ENCODE peak calls at places on chromosomes 16 and 17, in five cellular contexts. W is AG09309, L is adrenal gland, I is HCT116, D is OCI-LY7. B is an unnamed sample.

GRCh38 chr16:10870137-10870776 is 6.7 kb upstream of the CIITA start:
- DNase-seq in W (no peak), L (no peak), I (no peak), D (peak; percentile 57), B (no peak)

GRCh38 chr16:79970551-79971236 is 370.2 kb upstream of the MAF start:
- DNase-seq in W (no peak), L (peak; percentile 45), I (no peak), D (no peak), B (no peak)

GRCh38 chr16:67196881-67197280 is 2.0 kb upstream of the ELMO3 start:
- DNase-seq in W (no peak), L (no peak), I (no peak), D (no peak), B (no peak)

GRCh38 chr17:49715717-49716279 is 8.0 kb upstream of the SLC35B1 start:
- DNase-seq in W (no peak), L (no peak), I (no peak), D (no peak), B (no peak)

GRCh38 chr17:72223816-72224215 is 103.0 kb downstream of the SOX9 start:
- DNase-seq in W (no peak), L (no peak), I (no peak), D (no peak), B (no peak)

GRCh38 chr16:80023865-80024264 is 423.3 kb upstream of the MAF start:
- DNase-seq in W (no peak), L (no peak), I (no peak), D (no peak), B (peak; percentile 3)

GRCh38 chr16:86751081-86752030 is 173.0 kb downstream of the FOXL1 start:
- DNase-seq in W (peak; percentile 67), L (no peak), I (no peak), D (no peak), B (peak; percentile 87)

GRCh38 chr16:6861136-6861535 is 471.5 kb upstream of the RBFOX1 start:
- DNase-seq in W (no peak), L (no peak), I (no peak), D (no peak), B (no peak)

GRCh38 chr16:22296225-22297113 is 740 bp upstream of the POLR3E start:
- DNase-seq in W (no peak), L (no peak), I (no peak), D (peak; percentile 39), B (no peak)

GRCh38 chr17:80949451-80950421 is 41.9 kb upstream of the CHMP6 start:
- DNase-seq in W (no peak), L (no peak), I (no peak), D (no peak), B (no peak)
- TF ChIP-seq CTCF in W (no peak), L (no peak), I (no peak), D (peak; percentile 23), B (no peak)

DNA sequence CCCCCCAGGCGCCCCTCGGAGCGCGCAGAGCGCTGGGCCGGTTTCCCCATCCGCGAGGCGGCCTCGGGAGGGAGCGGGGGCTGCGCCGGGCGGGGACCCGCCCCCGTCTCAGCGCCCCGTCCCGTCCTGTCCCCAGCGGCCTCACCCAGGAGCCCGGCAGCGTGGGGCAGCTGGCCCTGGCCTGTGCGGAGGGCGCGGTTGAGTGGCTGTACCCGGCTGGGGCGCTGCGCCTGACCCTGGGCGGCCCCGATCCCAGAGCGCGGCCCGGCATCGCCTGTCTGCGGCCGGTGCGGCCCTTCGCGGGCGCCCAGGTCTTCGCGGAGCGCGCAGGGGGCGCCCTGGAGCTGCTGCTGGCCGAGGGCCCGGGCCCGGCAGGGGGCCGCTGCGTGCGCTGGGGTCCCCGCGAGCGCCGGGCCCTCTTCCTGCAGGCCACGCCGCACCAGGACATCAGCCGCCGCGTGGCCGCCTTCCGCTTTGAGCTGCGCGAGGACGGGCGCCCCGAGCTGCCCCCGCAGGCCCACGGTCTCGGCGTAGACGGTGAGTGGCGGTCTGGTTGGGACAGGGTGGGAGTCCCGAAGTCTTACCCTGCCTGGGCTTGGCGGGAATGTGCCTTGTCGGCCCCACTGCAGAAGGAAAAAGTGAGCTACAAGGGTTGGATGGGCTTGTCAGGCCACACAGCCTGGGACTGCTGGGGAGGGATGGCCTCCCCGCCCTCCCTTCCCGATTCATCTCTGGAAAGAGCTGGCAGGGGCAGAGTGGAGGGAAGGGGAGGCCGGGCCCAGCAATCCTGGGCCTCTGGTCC is 731 bp downstream of the METRN start:
- DNase-seq in W (no peak), L (no peak), I (no peak), D (peak; percentile 56), B (no peak)
- TF ChIP-seq CTCF in W (peak; percentile 2), L (no peak), I (no peak), D (peak; percentile 54), B (peak; percentile 38)

GRCh38 chr16:78096386-78096785 is 3.1 kb upstream of the WWOX start:
- DNase-seq in W (no peak), L (no peak), I (no peak), D (no peak), B (peak; percentile 4)

GRCh38 chr16:78091419-78091818 is 8.0 kb upstream of the WWOX start:
- DNase-seq in W (no peak), L (no peak), I (no peak), D (no peak), B (no peak)

GRCh38 chr16:78094998-78095397 is 4.5 kb upstream of the WWOX start:
- DNase-seq in W (no peak), L (no peak), I (no peak), D (no peak), B (no peak)

GRCh38 chr16:78092755-78093154 is 6.7 kb upstream of the WWOX start:
- DNase-seq in W (no peak), L (no peak), I (no peak), D (no peak), B (no peak)

GRCh38 chr16:78094166-78094565 is 5.3 kb upstream of the WWOX start:
- DNase-seq in W (no peak), L (no peak), I (no peak), D (no peak), B (no peak)
- TF ChIP-seq CTCF in W (no peak), L (no peak), I (peak; percentile 29), D (peak; percentile 23), B (no peak)

DNA sequence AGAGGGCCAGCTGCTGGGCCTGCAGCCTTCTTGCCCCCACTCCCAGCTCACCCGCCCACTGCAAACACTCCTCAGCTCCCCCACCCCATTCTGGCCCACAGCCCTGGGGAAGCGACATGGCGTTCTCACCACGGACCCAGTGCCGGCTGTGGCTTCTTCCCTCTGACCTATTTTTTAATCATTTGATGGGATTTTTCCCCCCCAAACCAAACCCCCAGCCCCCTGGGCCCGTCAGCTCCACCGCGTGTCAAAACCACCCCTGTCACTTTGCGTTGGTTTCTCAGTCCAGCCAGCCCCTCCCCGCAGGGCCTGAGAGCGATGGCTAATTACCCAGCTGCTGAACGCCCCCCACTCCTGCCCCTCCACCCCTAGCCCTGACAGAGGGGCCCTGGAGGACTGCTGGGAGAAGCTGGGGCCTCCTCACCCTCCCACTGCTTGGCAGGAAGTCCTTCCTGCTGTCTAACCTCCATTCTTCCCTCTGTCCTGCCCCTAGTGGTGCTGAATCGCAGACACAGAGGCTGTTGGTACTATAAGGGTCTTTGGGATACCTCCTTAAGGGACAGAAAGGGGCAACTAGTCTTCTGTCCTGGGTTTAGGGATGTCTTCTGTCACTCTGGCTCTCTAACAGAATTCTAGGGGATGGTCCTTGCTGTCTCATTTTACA is 7.5 kb upstream of the TBX21 start:
- DNase-seq in W (no peak), L (no peak), I (no peak), D (no peak), B (no peak)
- TF ChIP-seq CTCF in W (peak; percentile 13), L (no peak), I (peak; percentile 42), D (peak; percentile 49), B (no peak)

DNA sequence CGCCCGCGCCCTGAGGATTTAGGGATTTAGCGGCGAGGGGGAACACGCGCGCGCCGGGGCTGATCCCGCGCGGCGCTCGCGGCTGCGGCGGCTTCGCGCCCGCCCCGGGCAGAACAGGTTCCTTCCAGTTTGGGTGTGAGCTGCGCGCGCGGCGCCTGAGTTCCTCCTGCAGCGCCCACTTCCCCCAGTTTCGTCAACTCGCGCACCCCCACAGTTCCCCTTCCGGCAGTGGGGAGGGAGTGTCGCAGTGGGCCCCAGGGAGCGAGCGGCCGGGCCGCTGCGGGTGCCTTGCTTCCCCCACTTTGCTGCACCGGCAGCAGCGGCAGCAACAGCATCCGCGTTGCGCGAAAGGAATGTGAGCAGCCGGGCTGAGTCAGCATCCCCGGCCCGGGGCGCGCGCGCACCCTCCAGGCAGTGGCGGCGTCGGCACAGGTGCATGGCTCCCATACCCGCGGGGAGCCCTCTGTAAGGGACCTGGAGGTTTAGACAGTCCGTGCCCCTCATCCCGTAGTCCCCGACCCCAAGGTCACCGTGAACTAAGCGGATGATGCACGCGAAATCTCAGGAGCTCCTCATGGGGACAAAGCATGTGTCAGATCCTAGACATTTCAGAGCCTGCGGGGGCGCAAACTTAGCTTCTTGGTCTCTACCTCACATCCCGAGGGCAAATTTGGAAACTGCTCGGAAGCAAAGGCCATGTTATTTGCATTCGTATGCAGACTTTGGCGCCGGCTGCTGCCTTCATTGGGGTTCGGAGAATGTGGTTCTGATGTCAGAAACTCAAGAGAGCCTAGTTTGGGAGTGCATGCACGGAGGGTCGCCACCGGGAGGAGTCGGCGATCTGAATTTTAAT is 767 bp downstream of the ARSG start:
- DNase-seq in W (no peak), L (peak; percentile 81), I (peak; percentile 63), D (peak; percentile 96), B (peak; percentile 68)
- TF ChIP-seq CTCF in W (peak; percentile 5), L (no peak), I (peak; percentile 35), D (peak; percentile 75), B (peak; percentile 14)

DNA sequence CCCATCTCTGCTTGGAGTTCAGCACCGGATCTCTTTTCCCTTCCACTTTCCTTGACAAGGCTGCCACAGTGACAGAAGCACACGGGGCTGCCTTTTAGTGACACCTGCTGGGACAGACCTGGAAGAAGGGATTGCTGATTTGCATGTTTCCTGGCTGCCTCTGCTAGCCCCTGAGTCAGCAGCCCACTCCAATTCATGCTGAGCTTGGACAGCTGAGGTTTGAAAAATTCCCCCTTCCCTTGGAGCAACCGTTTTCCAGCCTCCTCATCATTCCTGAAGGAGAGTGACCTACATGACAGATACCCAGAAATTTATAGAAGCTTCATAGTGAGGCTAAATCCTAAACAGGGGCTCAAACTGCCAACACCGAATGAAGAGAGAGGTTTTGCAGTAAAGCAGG is 18.8 kb upstream of the RBL2 start:
- DNase-seq in W (no peak), L (no peak), I (no peak), D (no peak), B (no peak)
- TF ChIP-seq CTCF in W (no peak), L (no peak), I (peak; percentile 29), D (no peak), B (no peak)

GRCh38 chr16:51524555-51525373 is 373.7 kb upstream of the SALL1 start:
- DNase-seq in W (peak; percentile 38), L (peak; percentile 35), I (no peak), D (no peak), B (peak; percentile 75)
- TF ChIP-seq CTCF in W (peak; percentile 24), L (no peak), I (no peak), D (no peak), B (peak; percentile 10)

GRCh38 chr17:81040791-81041337 is 5.9 kb downstream of the BAIAP2 start:
- DNase-seq in W (no peak), L (peak; percentile 52), I (no peak), D (peak; percentile 52), B (no peak)
- TF ChIP-seq CTCF in W (peak; percentile 58), L (peak; percentile 29), I (peak; percentile 93), D (peak; percentile 81), B (peak; percentile 38)

GRCh38 chr17:64492481-64493109 is 4.3 kb downstream of the POLG2 start:
- DNase-seq in W (no peak), L (no peak), I (no peak), D (peak; percentile 44), B (no peak)
- TF ChIP-seq CTCF in W (peak; percentile 36), L (peak; percentile 50), I (peak; percentile 65), D (peak; percentile 76), B (peak; percentile 45)

B was measured in IMR-90.